ENCODE peak calls at places on chromosome 7, in nine cellular contexts. J is kidney; Y is activated gamma-delta T cell treated with anti-CD3 and anti-CD28 coated beads, Interleukin-2, amount 50 U/mL, for 16 hours; L is ACHN; U is cortex of kidney; X is astrocyte of the spinal cord; I is A673; P is endothelial cell; B is upper lobe of right lung. H is an unnamed sample.

GRCh38 chr7:48426966-48427555 is 255.8 kb downstream of the ABCA13 start:
- DNase-seq in L (peak; percentile 92), P (no peak), J (no peak), Y (no peak), B (no peak), I (no peak), U (no peak), X (peak; percentile 63), H (no peak)

GRCh38 chr7:140190588-140190987 is 13.8 kb upstream of the KDM7A start:
- DNase-seq in B (no peak), U (no peak), Y (no peak), J (no peak), P (no peak), X (no peak), I (no peak), L (no peak), H (no peak)

GRCh38 chr7:2066251-2066919 is 166.4 kb downstream of the MAD1L1 start:
- DNase-seq in B (no peak), I (no peak), J (no peak), P (no peak), X (no peak), Y (no peak), L (no peak), U (no peak), H (no peak)

GRCh38 chr7:134121632-134122139 is 5.5 kb upstream of the LRGUK start:
- DNase-seq in L (no peak), J (no peak), X (no peak), P (no peak), U (no peak), I (no peak), Y (no peak), B (no peak), H (no peak)

GRCh38 chr7:107725138-107725740 is 18.7 kb upstream of the CBLL1 start:
- DNase-seq in Y (peak; percentile 7), I (peak; percentile 59), L (peak; percentile 70), P (peak; percentile 34), U (no peak), B (no peak), J (no peak), X (peak; percentile 59), H (no peak)

GRCh38 chr7:101156866-101157589 is 2.8 kb downstream of the AP1S1 start:
- DNase-seq in X (no peak), U (no peak), P (no peak), L (no peak), Y (no peak), B (no peak), J (no peak), I (no peak), H (no peak)

GRCh38 chr7:150556521-150557138 is 10.6 kb upstream of the GIMAP4 start:
- DNase-seq in Y (no peak), P (no peak), L (no peak), X (no peak), I (no peak), B (no peak), U (no peak), J (no peak), H (no peak)

GRCh38 chr7:151087247-151088018 is 1.2 kb downstream of the AGAP3 start:
- DNase-seq in P (no peak), I (peak; percentile 72), B (peak; percentile 87), U (no peak), L (peak; percentile 78), X (peak; percentile 44), Y (no peak), J (peak; percentile 89), H (no peak)

GRCh38 chr7:130649004-130649790 is 19.4 kb downstream of the COPG2 start:
- DNase-seq in Y (no peak), L (peak; percentile 19), I (no peak), X (peak; percentile 66), J (no peak), P (no peak), B (no peak), U (no peak), H (peak; percentile 19)

H was measured in BJ.